ENCODE peak calls at places on chromosomes 7 and 10, in seven cellular contexts. S, N, I, W, C, X and U are unnamed samples.

GRCh38 chr10:24168258-24169170 is 40.4 kb upstream of the KIAA1217 start:
- DNase-seq in N (peak; percentile 26), W (peak; percentile 30), C (no peak), S (no peak), X (peak; percentile 8), I (no peak), U (no peak)

GRCh38 chr10:96695366-96695765 is 24.9 kb downstream of the PIK3AP1 start:
- DNase-seq in X (no peak), I (no peak), C (no peak), W (peak; percentile 16), N (no peak), S (peak; percentile 57), U (no peak)

GRCh38 chr10:33233191-33233590 is 101.3 kb downstream of the NRP1 start:
- DNase-seq in S (no peak), C (no peak), I (no peak), W (no peak), X (no peak), N (no peak), U (no peak)

GRCh38 chr7:139777304-139777890 is 401 bp downstream of the HIPK2 start:
- DNase-seq in C (peak; percentile 79), W (no peak), I (no peak), X (no peak), N (no peak), S (peak; percentile 49), U (no peak)

GRCh38 chr10:114623661-114624294 is 34.3 kb downstream of the ABLIM1 start:
- DNase-seq in C (no peak), S (no peak), I (peak; percentile 74), X (peak; percentile 93), N (peak; percentile 94), W (peak; percentile 77), U (peak; percentile 43)

GRCh38 chr7:30869794-30870491 is 41.7 kb upstream of the AQP1 start:
- DNase-seq in C (no peak), I (no peak), W (peak; percentile 33), S (no peak), X (no peak), N (peak; percentile 46), U (no peak)

GRCh38 chr7:30285067-30285530 is 702 bp downstream of the ZNRF2 start:
- DNase-seq in N (peak; percentile 8), X (no peak), W (peak; percentile 30), C (peak; percentile 81), I (no peak), S (peak; percentile 71), U (no peak)

GRCh38 chr10:11302181-11302580 is 284.5 kb downstream of the CELF2 start:
- DNase-seq in W (no peak), S (no peak), X (no peak), I (no peak), C (no peak), N (no peak), U (no peak)

GRCh38 chr7:155228459-155228845 is 69.2 kb upstream of the INSIG1 start:
- DNase-seq in X (no peak), N (peak; percentile 48), W (no peak), C (no peak), I (peak; percentile 17), S (no peak), U (no peak)

GRCh38 chr7:45922810-45923209 is 1.7 kb upstream of the IGFBP3 start:
- DNase-seq in W (no peak), I (peak; percentile 53), X (no peak), S (peak; percentile 8), N (peak; percentile 27), C (peak; percentile 15), U (no peak)

GRCh38 chr10:71396084-71396713 is 521 bp upstream of the CDH23 start:
- DNase-seq in N (peak; percentile 14), W (peak; percentile 49), I (peak; percentile 6), X (peak; percentile 11), S (no peak), C (peak; percentile 93), U (no peak)

GRCh38 chr10:111698711-111699110 is 484.9 kb downstream of the GPAM start:
- DNase-seq in N (no peak), I (no peak), X (no peak), C (no peak), S (no peak), W (no peak), U (no peak)

GRCh38 chr10:24518411-24518810 is 205.3 kb downstream of the ARHGAP21 start:
- DNase-seq in I (peak; percentile 1), W (peak; percentile 7), N (no peak), S (no peak), X (no peak), C (no peak), U (no peak)

GRCh38 chr7:117731455-117731854 is 141.8 kb downstream of the CTTNBP2 start:
- DNase-seq in I (peak; percentile 88), W (no peak), X (no peak), S (no peak), N (no peak), C (no peak), U (no peak)

GRCh38 chr10:21506351-21506750 is 19.1 kb downstream of the SKIDA1 start:
- DNase-seq in I (peak; percentile 61), C (peak; percentile 18), S (no peak), W (no peak), X (no peak), N (no peak), U (no peak)

GRCh38 chr7:72112992-72113391 is 299.1 kb downstream of the CALN1 start:
- DNase-seq in X (no peak), S (no peak), N (no peak), C (no peak), W (no peak), I (no peak), U (no peak)

GRCh38 chr10:107423903-107424302 is 259.4 kb upstream of the SORCS1 start:
- DNase-seq in X (no peak), I (no peak), S (no peak), N (no peak), C (no peak), W (no peak), U (no peak)

GRCh38 chr10:107424628-107425027 is 260.1 kb upstream of the SORCS1 start:
- DNase-seq in N (no peak), X (no peak), W (no peak), C (no peak), S (no peak), I (no peak), U (no peak)

GRCh38 chr10:107430446-107430845 is 265.9 kb upstream of the SORCS1 start:
- DNase-seq in W (no peak), S (no peak), N (no peak), C (no peak), X (no peak), I (no peak), U (no peak)

GRCh38 chr10:107427021-107427420 is 262.5 kb upstream of the SORCS1 start:
- DNase-seq in X (no peak), S (no peak), I (no peak), W (no peak), N (no peak), C (no peak), U (no peak)

GRCh38 chr10:107425844-107426553 is 261.5 kb upstream of the SORCS1 start:
- DNase-seq in X (no peak), C (no peak), N (no peak), S (no peak), W (no peak), I (no peak), U (no peak)
- H3K4me3 ChIP-seq in X (no peak overlapping the region), C (no peak overlapping the region), N (no peak overlapping the region), S (no peak overlapping the region), W (no peak overlapping the region), I (peak overlapping the region; percentile 59), U (no peak overlapping the region)

DNA sequence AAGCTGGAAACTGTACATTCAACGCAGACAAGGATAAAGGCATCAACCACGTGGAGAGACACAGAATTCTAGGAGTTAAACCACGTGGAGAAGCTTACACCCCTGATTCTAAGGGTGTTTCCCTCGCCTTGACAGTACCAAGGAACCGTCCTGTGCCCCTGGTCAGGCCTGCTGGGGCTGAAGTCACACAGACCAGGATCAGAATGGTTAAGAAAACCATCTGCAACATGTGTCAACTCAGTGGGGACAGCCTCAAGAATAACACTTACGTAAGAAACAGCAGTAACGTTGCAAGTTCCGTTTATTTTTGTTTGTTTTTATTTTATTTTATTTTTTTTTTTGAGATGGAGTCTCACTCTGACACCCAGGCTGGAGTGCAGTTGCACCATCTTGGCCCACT is 55.6 kb downstream of the CHST15 start:
- DNase-seq in W (no peak), X (no peak), I (no peak), N (no peak), C (no peak), S (no peak), U (no peak)
- H3K4me3 ChIP-seq in W (no peak overlapping the region), X (no peak overlapping the region), I (no peak overlapping the region), N (no peak overlapping the region), C (no peak overlapping the region), S (no peak overlapping the region), U (no peak overlapping the region)

DNA sequence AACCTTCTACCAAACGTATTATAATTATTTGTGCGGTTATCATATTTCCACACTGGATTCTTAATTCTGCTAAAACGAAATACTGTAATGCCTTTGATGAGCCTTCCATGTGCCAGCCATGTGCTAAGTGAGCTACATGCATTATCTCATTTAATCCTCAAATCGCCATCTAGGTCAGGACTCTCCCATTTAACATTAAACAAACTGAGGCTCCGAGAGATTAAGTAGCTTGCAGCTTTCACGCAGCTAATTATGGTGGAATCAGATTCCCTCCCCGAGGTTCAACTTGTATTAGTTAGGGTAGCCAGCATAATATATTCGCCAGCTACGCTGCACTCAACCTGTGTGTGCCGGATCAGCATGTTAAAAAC is 798 bp upstream of the TSPAN33 start:
- DNase-seq in S (no peak), I (no peak), N (no peak), X (no peak), C (peak; percentile 34), W (no peak), U (no peak)
- H3K4me3 ChIP-seq in S (peak overlapping the region; percentile 76), I (no peak overlapping the region), N (no peak overlapping the region), X (no peak overlapping the region), C (peak overlapping the region; percentile 95), W (no peak overlapping the region), U (no peak overlapping the region)

GRCh38 chr10:103668351-103669242 is 175.1 kb downstream of the NEURL1 start:
- DNase-seq in S (no peak), C (peak; percentile 45), W (peak; percentile 54), I (no peak), X (peak; percentile 24), N (no peak), U (no peak)
- H3K4me3 ChIP-seq in S (no peak overlapping the region), C (no peak overlapping the region), W (peak overlapping the region; percentile 35), I (peak overlapping the region; percentile 68), X (no peak overlapping the region), N (no peak overlapping the region), U (peak overlapping the region; percentile 23)

GRCh38 chr10:117535752-117536358 is 6.7 kb upstream of the EMX2 start:
- DNase-seq in I (no peak), N (no peak), S (no peak), X (no peak), C (peak; percentile 57), W (no peak), U (no peak)
- H3K4me3 ChIP-seq in I (peak overlapping the region; percentile 74), N (no peak overlapping the region), S (no peak overlapping the region), X (no peak overlapping the region), C (peak overlapping the region; percentile 51), W (no peak overlapping the region), U (peak overlapping the region; percentile 40)

DNA sequence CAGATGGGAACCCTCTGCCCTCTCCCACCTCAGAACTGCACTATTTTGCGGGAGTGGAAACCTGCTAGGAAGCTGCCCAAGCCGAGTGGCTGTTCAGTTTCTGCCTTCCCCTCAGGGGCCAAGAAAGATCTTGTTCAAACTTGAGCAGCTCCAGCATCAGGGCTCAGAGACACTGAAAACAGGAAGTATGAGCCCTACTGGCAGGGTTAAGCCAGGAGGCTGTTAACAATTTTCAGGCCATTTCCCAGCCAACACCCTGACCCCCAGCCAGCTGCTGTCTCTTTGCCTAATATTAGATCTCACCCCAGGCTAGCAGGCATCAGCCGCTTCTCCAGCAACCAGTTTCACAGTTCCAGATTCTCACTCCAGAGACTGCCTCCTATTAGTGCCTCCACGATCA is 9.2 kb downstream of the PLAU start:
- DNase-seq in N (no peak), S (peak; percentile 86), X (no peak), C (no peak), W (no peak), I (peak; percentile 54), U (no peak)
- H3K4me3 ChIP-seq in N (no peak overlapping the region), S (no peak overlapping the region), X (no peak overlapping the region), C (no peak overlapping the region), W (no peak overlapping the region), I (no peak overlapping the region), U (no peak overlapping the region)